ENCODE peak calls at places on chromosome 13, in ten cellular contexts. K, B, U, X, O, W, Q, T, E and P are unnamed samples.

GRCh38 chr13:87537946-87538345 is 133.2 kb upstream of the SLITRK5 start:
- DNase-seq in K (no peak), B (no peak), U (no peak), X (no peak), O (no peak), W (no peak), Q (no peak), T (no peak), E (no peak), P (no peak)

GRCh38 chr13:23871616-23872220 is 17.5 kb downstream of the MIPEP start:
- DNase-seq in K (peak; percentile 56), B (peak; percentile 40), U (no peak), X (no peak), O (no peak), W (peak; percentile 66), Q (no peak), T (peak; percentile 69), E (peak; percentile 69), P (peak; percentile 12)

GRCh38 chr13:34747507-34747906 is 194.6 kb upstream of the NBEA start:
- DNase-seq in K (no peak), B (no peak), U (no peak), X (no peak), O (no peak), W (no peak), Q (no peak), T (no peak), E (no peak), P (no peak)

GRCh38 chr13:46632171-46632570 is 79.2 kb downstream of the LRCH1 start:
- DNase-seq in K (no peak), B (no peak), U (no peak), X (no peak), O (no peak), W (no peak), Q (no peak), T (no peak), E (no peak), P (no peak)

GRCh38 chr13:113040597-113041292 is 64.8 kb upstream of the F7 start:
- DNase-seq in K (no peak), B (no peak), U (peak; percentile 79), X (no peak), O (no peak), W (peak; percentile 21), Q (no peak), T (no peak), E (no peak), P (no peak)

GRCh38 chr13:47420568-47420967 is 523.7 kb upstream of the HTR2A start:
- DNase-seq in K (no peak), B (no peak), U (no peak), X (peak; percentile 2), O (no peak), W (no peak), Q (no peak), T (no peak), E (peak; percentile 14), P (no peak)

GRCh38 chr13:48873081-48873480 is 102.6 kb upstream of the FNDC3A start:
- DNase-seq in K (no peak), B (no peak), U (no peak), X (no peak), O (no peak), W (no peak), Q (no peak), T (no peak), E (no peak), P (no peak)

GRCh38 chr13:41465215-41465907 is 8.0 kb downstream of the RGCC start:
- DNase-seq in K (peak; percentile 21), B (peak; percentile 86), U (no peak), X (no peak), O (no peak), W (peak; percentile 59), Q (peak; percentile 62), T (peak; percentile 82), E (peak; percentile 91), P (no peak)

GRCh38 chr13:112042496-112042895 is 24.5 kb upstream of the SOX1 start:
- DNase-seq in K (peak; percentile 24), B (no peak), U (no peak), X (no peak), O (no peak), W (no peak), Q (no peak), T (no peak), E (no peak), P (peak; percentile 7)